ENCODE peak calls at places on chromosomes 2 and 18, in nine cellular contexts. B is EL; E is NCI-H1436; P is CD4-positive, alpha-beta memory T cell; R is HFFc6; K is AG10803; U is GM13976; S is SW480; L is MCF 10A. V is an unnamed sample.

GRCh38 chr2:45114221-45114955 is 105.1 kb upstream of the SIX2 start:
- DNase-seq in B (no peak), E (no peak), P (no peak), R (no peak), K (no peak), U (no peak), S (no peak), L (no peak), V (no peak)

GRCh38 chr2:241686322-241686648 is 330 bp downstream of the DTYMK start:
- DNase-seq in B (no peak), E (no peak), P (no peak), R (no peak), K (no peak), U (no peak), S (no peak), L (no peak), V (no peak)

GRCh38 chr2:172643142-172643541 is 87.3 kb downstream of the PDK1 start:
- DNase-seq in B (peak), E (no peak), P (no peak), R (peak), K (no peak), U (no peak), S (peak), L (peak), V (no peak)

GRCh38 chr2:119486196-119486827 is 38.0 kb downstream of the SCTR start:
- DNase-seq in B (no peak), E (no peak), P (no peak), R (no peak), K (no peak), U (no peak), S (no peak), L (no peak), V (no peak)

GRCh38 chr2:150924862-150925261 is 336.8 kb downstream of the RBM43 start:
- DNase-seq in B (no peak), E (no peak), P (no peak), R (no peak), K (no peak), U (no peak), S (no peak), L (no peak), V (no peak)

GRCh38 chr2:228987441-228988155 is 283.5 kb downstream of the PID1 start:
- DNase-seq in B (peak), E (no peak), P (no peak), R (peak), K (peak), U (no peak), S (no peak), L (no peak), V (peak)

GRCh38 chr18:49006641-49007136 is 55.9 kb upstream of the SMAD7 start:
- DNase-seq in B (no peak), E (peak), P (no peak), R (no peak), K (no peak), U (no peak), S (no peak), L (peak), V (no peak)

GRCh38 chr18:73461780-73462059 is 593.9 kb upstream of the NETO1 start:
- DNase-seq in B (peak), E (no peak), P (no peak), R (peak), K (peak), U (no peak), S (no peak), L (no peak), V (no peak)

GRCh38 chr18:63551769-63552168 is 9.6 kb downstream of the SERPINB12 start:
- DNase-seq in B (no peak), E (no peak), P (no peak), R (no peak), K (no peak), U (no peak), S (no peak), L (no peak), V (no peak)

GRCh38 chr18:21741511-21742322 is 1.1 kb downstream of the MIB1 start:
- DNase-seq in B (peak), E (peak), P (peak), R (no peak), K (peak), U (peak), S (peak), L (peak), V (peak)

GRCh38 chr2:71466301-71467179 is 13.2 kb downstream of the DYSF start:
- DNase-seq in B (peak), E (no peak), P (no peak), R (no peak), K (peak), U (peak), S (peak), L (peak), V (peak)

GRCh38 chr2:178271629-178272333 is 77.5 kb downstream of the OSBPL6 start:
- DNase-seq in B (no peak), E (no peak), P (no peak), R (no peak), K (peak), U (no peak), S (no peak), L (peak), V (peak)

GRCh38 chr2:172834881-172835280 is 99.2 kb downstream of the RAPGEF4 start:
- DNase-seq in B (no peak), E (no peak), P (no peak), R (no peak), K (no peak), U (no peak), S (no peak), L (no peak), V (no peak)

GRCh38 chr2:136718273-136718672 is 47.1 kb upstream of the THSD7B start:
- DNase-seq in B (no peak), E (no peak), P (no peak), R (no peak), K (no peak), U (no peak), S (no peak), L (no peak), V (no peak)

GRCh38 chr2:186641807-186642321 is 52.0 kb upstream of the FAM171B start:
- DNase-seq in B (peak), E (peak), P (peak), R (peak), K (peak), U (peak), S (peak), L (peak), V (peak)

GRCh38 chr2:31693882-31694281 is 113.1 kb upstream of the SRD5A2 start:
- DNase-seq in B (no peak), E (no peak), P (no peak), R (no peak), K (no peak), U (no peak), S (no peak), L (no peak), V (no peak)

GRCh38 chr2:231677632-231678104 is 30.7 kb upstream of the PTMA start:
- DNase-seq in B (peak), E (peak), P (peak), R (peak), K (peak), U (peak), S (peak), L (peak), V (peak)

GRCh38 chr18:76895498-76895897 is 73.1 kb downstream of the ZNF236 start:
- DNase-seq in B (no peak), E (no peak), P (no peak), R (no peak), K (no peak), U (no peak), S (no peak), L (no peak), V (no peak)

GRCh38 chr2:57878573-57878910 is 168.1 kb upstream of the VRK2 start:
- DNase-seq in B (no peak), E (no peak), P (no peak), R (no peak), K (no peak), U (no peak), S (no peak), L (no peak), V (no peak)

GRCh38 chr2:238169708-238170251 is 11.0 kb downstream of the ERFE start:
- DNase-seq in B (peak), E (no peak), P (no peak), R (peak), K (peak), U (no peak), S (no peak), L (peak), V (peak)

GRCh38 chr2:21386666-21387065 is 262.9 kb downstream of the TDRD15 start:
- DNase-seq in B (no peak), E (no peak), P (no peak), R (no peak), K (no peak), U (no peak), S (no peak), L (no peak), V (no peak)

GRCh38 chr2:236749346-236749745 is 179.7 kb downstream of the ACKR3 start:
- DNase-seq in B (peak), E (no peak), P (no peak), R (no peak), K (peak), U (no peak), S (no peak), L (peak), V (peak)

GRCh38 chr2:154439156-154439555 is 259.3 kb upstream of the KCNJ3 start:
- DNase-seq in B (no peak), E (no peak), P (no peak), R (no peak), K (no peak), U (no peak), S (peak), L (no peak), V (peak)

GRCh38 chr2:221176666-221177065 is 395.4 kb downstream of the EPHA4 start:
- DNase-seq in B (no peak), E (no peak), P (no peak), R (no peak), K (no peak), U (no peak), S (no peak), L (no peak), V (no peak)